ENCODE peak calls at places on chromosome 2, in eight cellular contexts. L is suprapubic skin, D is breast epithelium, V is SK-N-SH, E is transverse colon, B is stomach, N is GM12891, R is upper lobe of left lung. Z is an unnamed sample.

GRCh38 chr2:69056071-69056470 is 43.1 kb downstream of the ANTXR1 start:
- DNase-seq in L (no peak), D (no peak), V (no peak), E (no peak), B (no peak), N (no peak), R (no peak), Z (no peak)

GRCh38 chr2:9552491-9553178 is 3.0 kb downstream of the ADAM17 start:
- DNase-seq in L (no peak), D (no peak), V (no peak), E (no peak), B (no peak), N (no peak), R (no peak), Z (no peak)

GRCh38 chr2:68251855-68252406 is 401 bp downstream of the PPP3R1 start:
- DNase-seq in L (peak), D (peak), V (peak), E (peak), B (peak), N (peak), R (peak), Z (peak)

GRCh38 chr2:12741361-12741760 is 24.6 kb downstream of the TRIB2 start:
- DNase-seq in L (no peak), D (no peak), V (peak), E (no peak), B (no peak), N (no peak), R (no peak), Z (no peak)

GRCh38 chr2:45675130-45675812 is 23.8 kb downstream of the PRKCE start:
- DNase-seq in L (peak), D (peak), V (peak), E (peak), B (peak), N (no peak), R (no peak), Z (no peak)

GRCh38 chr2:9139491-9140443 is 66.8 kb upstream of the ASAP2 start:
- DNase-seq in L (peak), D (no peak), V (peak), E (peak), B (peak), N (peak), R (peak), Z (peak)

GRCh38 chr2:126657636-126658315 is 1.8 kb downstream of the GYPC start:
- DNase-seq in L (peak), D (peak), V (no peak), E (peak), B (peak), N (peak), R (peak), Z (peak)

GRCh38 chr2:236833501-236834186 is 252.0 kb upstream of the COPS8 start:
- DNase-seq in L (no peak), D (no peak), V (no peak), E (no peak), B (no peak), N (no peak), R (no peak), Z (no peak)

GRCh38 chr2:136327162-136327852 is 209.4 kb upstream of the CXCR4 start:
- DNase-seq in L (no peak), D (no peak), V (peak), E (peak), B (peak), N (no peak), R (peak), Z (no peak)

GRCh38 chr2:192645811-192646598 is 451.3 kb upstream of the TMEFF2 start:
- DNase-seq in L (no peak), D (no peak), V (no peak), E (no peak), B (no peak), N (no peak), R (no peak), Z (no peak)

GRCh38 chr2:196046123-196046917 is 22.3 kb downstream of the DNAH7 start:
- DNase-seq in L (no peak), D (no peak), V (no peak), E (no peak), B (no peak), N (no peak), R (no peak), Z (no peak)

GRCh38 chr2:219533930-219534661 is 9.5 kb downstream of the CHPF start:
- DNase-seq in L (no peak), D (no peak), V (no peak), E (no peak), B (no peak), N (no peak), R (no peak), Z (no peak)

GRCh38 chr2:117523267-117523666 is 291.2 kb upstream of the DDX18 start:
- DNase-seq in L (no peak), D (peak), V (peak), E (peak), B (peak), N (no peak), R (no peak), Z (no peak)

GRCh38 chr2:54013996-54014395 is 43.2 kb upstream of the PSME4 start:
- DNase-seq in L (no peak), D (no peak), V (no peak), E (no peak), B (no peak), N (no peak), R (no peak), Z (no peak)

GRCh38 chr2:89767581-89768435 is 1076.3 kb downstream of the RPIA start:
- DNase-seq in L (peak), D (no peak), V (peak), E (no peak), B (peak), N (no peak), R (peak), Z (peak)

GRCh38 chr2:120177011-120177621 is 46.1 kb downstream of the TMEM185B start:
- DNase-seq in L (peak), D (peak), V (no peak), E (peak), B (peak), N (peak), R (peak), Z (peak)

GRCh38 chr2:167292430-167293171 is 404.3 kb downstream of the XIRP2 start:
- DNase-seq in L (peak), D (peak), V (peak), E (peak), B (peak), N (peak), R (peak), Z (peak)

GRCh38 chr2:212177724-212178123 is 360.9 kb downstream of the ERBB4 start:
- DNase-seq in L (no peak), D (no peak), V (no peak), E (no peak), B (no peak), N (no peak), R (no peak), Z (no peak)

GRCh38 chr2:37119182-37119581 is 34.9 kb downstream of the GPATCH11 start:
- DNase-seq in L (no peak), D (no peak), V (no peak), E (no peak), B (no peak), N (no peak), R (no peak), Z (no peak)

GRCh38 chr2:17122887-17123501 is 395.2 kb downstream of the RAD51AP2 start:
- DNase-seq in L (no peak), D (no peak), V (no peak), E (no peak), B (no peak), N (no peak), R (no peak), Z (no peak)
- TF ChIP-seq POLR2AphosphoS5 in L (no peak), D (no peak), V (no peak), E (no peak), B (no peak), N (no peak), R (no peak), Z (no peak)

DNA sequence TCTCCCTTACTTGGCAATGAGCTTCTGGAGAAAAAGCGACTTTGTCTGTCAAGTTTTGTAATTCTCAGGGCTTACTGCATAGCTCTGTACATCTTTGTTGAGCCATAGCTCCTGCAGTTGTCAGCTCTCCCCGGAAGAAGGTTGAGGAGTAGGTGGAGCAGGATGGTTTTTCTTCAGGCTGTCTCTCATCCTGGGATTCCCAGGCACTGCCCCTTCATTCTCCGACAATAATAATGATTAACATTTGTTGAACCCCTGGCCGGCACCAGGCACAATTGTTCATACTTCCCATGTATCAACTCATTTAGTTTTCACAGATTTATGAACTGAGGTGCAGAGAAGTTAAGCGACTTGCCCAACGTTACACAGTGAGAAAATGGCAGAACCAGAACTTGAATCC is 23.5 kb upstream of the RHOB start:
- DNase-seq in L (peak), D (no peak), V (no peak), E (peak), B (no peak), N (no peak), R (no peak), Z (no peak)
- TF ChIP-seq POLR2AphosphoS5 in L (no peak), D (no peak), V (no peak), E (no peak), B (no peak), N (no peak), R (no peak), Z (no peak)

DNA sequence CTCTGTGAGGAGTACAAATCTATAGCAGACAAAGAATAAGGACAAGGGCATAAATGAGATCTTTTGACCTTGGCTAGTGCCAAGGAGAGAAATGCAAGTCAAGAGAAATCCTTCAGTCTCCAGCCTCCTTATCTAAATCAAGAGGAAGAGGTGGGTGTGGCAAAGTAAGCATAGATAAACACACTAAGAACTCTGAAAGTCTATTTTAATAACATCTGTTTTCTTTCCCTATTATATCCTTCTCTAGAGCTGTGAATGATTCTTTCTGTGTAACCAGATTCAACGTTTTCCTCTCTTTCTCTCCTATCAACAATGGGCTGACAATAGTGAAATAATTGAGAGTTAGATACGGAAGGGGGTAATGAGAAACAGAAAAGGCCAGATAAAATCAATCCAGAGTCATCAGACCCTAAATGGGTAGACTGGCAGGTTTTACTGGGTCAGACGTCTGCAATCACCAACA is 118.5 kb upstream of the ZFP36L2 start:
- DNase-seq in L (no peak), D (no peak), V (peak), E (no peak), B (no peak), N (no peak), R (no peak), Z (no peak)
- TF ChIP-seq POLR2AphosphoS5 in L (no peak), D (no peak), V (peak), E (no peak), B (no peak), N (no peak), R (no peak), Z (no peak)

DNA sequence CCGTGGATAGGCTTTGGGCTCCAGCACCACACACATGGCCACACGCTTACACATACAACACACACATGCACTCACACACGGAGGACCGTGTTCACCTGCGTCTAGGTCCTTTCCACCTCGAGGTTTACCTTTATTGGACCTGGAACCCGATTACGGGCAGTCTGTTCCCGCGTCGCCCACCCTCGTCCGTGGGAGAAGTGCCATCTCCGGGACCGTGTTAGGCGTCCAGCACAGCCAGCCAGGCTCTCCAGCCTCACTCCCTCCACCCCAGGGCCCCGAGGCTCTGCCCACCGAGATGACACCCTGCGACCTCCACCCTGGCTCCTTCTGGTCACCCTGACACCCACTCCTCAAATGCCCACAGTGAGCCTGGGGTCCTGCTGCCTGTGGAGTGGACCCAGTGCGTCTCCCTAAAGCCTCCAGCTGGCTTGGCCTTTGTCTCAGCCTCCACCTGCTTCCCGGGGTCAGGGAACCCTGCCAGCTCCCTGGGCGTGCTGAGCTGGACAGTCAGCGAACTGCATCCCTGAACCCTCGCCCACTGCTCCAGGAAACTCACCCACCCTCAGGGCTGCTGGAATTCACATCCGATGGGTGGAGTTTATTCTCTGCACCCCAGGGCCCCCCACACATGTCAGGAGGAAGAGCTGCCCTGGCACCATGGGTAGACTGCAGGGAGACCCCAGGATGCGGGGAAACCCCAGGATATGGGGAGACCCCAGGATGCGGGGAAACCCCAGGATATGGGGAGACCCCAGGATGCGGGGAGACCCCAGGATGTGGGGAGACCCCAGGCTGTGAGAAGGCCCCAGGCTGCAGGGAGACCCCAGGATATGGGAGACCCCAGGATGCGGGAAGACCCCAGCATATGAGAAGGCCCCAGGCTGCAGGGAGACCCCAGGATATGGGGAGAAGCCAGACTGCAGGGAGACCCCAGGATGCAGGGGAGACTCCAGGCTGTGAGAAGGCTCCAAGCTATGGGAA is 33.0 kb downstream of the ADI1 start:
- DNase-seq in L (peak), D (no peak), V (peak), E (no peak), B (no peak), N (no peak), R (no peak), Z (peak)
- TF ChIP-seq POLR2AphosphoS5 in L (no peak), D (no peak), V (no peak), E (no peak), B (no peak), N (no peak), R (no peak), Z (peak)

GRCh38 chr2:166197446-166197845 is 69.6 kb upstream of the SCN1A start:
- DNase-seq in L (no peak), D (no peak), V (no peak), E (no peak), B (no peak), N (no peak), R (no peak), Z (no peak)

GRCh38 chr2:166193446-166193845 is 65.6 kb upstream of the SCN1A start:
- DNase-seq in L (no peak), D (no peak), V (no peak), E (no peak), B (no peak), N (no peak), R (no peak), Z (no peak)
- TF ChIP-seq POLR2AphosphoS5 in L (no peak), D (no peak), V (no peak), E (no peak), B (no peak), N (no peak), R (no peak), Z (no peak)

DNA sequence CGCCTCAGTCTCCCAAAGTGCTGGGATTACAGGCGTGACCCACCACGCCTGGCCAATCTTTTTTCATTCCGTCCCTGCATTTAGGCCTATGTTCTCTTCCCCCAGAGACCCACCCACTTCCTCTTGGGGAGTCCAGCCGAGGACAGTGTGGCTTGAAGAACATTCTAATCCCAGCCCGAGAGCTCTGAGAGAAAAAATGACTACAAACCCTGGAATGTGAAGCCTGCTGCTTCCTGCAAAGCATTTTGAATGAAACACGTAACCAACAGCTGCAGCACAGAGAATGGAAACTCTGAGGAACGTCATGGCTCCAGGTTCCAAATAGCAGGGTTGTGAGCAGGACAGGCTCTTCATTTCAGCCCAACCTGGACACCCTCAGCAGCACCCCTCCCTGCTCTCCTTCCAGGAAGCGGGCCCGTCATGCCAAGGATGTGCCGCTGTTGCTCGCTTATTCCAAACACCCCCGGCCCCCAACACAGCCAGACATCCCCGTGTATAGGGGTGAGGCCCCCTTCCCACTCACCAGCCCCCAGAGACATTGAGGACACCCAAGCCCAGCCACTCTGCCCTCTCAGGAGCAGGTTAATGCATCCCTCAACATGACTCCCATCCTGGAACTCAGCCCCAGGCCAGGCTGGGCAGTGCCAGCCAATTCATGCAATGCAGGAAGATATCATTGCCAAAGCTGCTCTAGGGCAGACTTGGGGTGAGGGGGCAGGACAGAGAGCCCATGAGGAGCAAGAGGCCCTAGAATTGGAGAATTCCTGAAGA is 139.8 kb downstream of the ZFP36L2 start:
- DNase-seq in L (peak), D (peak), V (no peak), E (peak), B (no peak), N (no peak), R (no peak), Z (no peak)
- TF ChIP-seq POLR2AphosphoS5 in L (peak), D (peak), V (peak), E (peak), B (peak), N (no peak), R (peak), Z (peak)

GRCh38 chr2:96823203-96823602 is 7.1 kb downstream of the CNNM3 start:
- DNase-seq in L (no peak), D (no peak), V (no peak), E (no peak), B (no peak), N (no peak), R (no peak), Z (peak)
- TF ChIP-seq POLR2AphosphoS5 in L (no peak), D (peak), V (no peak), E (no peak), B (no peak), N (no peak), R (no peak), Z (no peak)

GRCh38 chr2:216109962-216110614 is 940 bp downstream of the XRCC5 start:
- DNase-seq in L (no peak), D (no peak), V (no peak), E (no peak), B (no peak), N (no peak), R (no peak), Z (no peak)
- TF ChIP-seq POLR2AphosphoS5 in L (no peak), D (no peak), V (no peak), E (no peak), B (no peak), N (no peak), R (no peak), Z (no peak)

Z was measured in spleen.